ENCODE peak calls at places on chromosomes 6 and 20, in six cellular contexts. B is IMR-90, O is mesenchymal stem cell, F is H1, P is neuronal stem cell, T is H9. W is an unnamed sample.

GRCh38 chr6:98844244-98845161 is 10.1 kb downstream of the POU3F2 start:
- DNase-seq in B (no peak), O (no peak), F (no peak), P (peak; percentile 62), T (no peak), W (no peak)

GRCh38 chr6:165767228-165767627 is 104.2 kb upstream of the PDE10A start:
- DNase-seq in B (no peak), O (no peak), F (no peak), P (no peak), T (no peak), W (no peak)

GRCh38 chr20:63958964-63959698 is 2.9 kb upstream of the UCKL1 start:
- DNase-seq in B (no peak), O (no peak), F (no peak), P (no peak), T (no peak), W (no peak)

GRCh38 chr6:31035862-31036497 is 25.7 kb downstream of the MUC22 start:
- DNase-seq in B (peak; percentile 7), O (no peak), F (no peak), P (no peak), T (no peak), W (no peak)

GRCh38 chr6:156033598-156033997 is 578.0 kb upstream of the NOX3 start:
- DNase-seq in B (no peak), O (no peak), F (no peak), P (no peak), T (no peak), W (no peak)

GRCh38 chr20:24543741-24544140 is 74.3 kb downstream of the SYNDIG1 start:
- DNase-seq in B (no peak), O (no peak), F (no peak), P (no peak), T (no peak), W (no peak)

GRCh38 chr20:40667503-40667902 is 21.5 kb downstream of the MAFB start:
- DNase-seq in B (no peak), O (no peak), F (no peak), P (no peak), T (no peak), W (no peak)

GRCh38 chr20:32449057-32449889 is 91.1 kb downstream of the ASXL1 start:
- DNase-seq in B (no peak), O (no peak), F (no peak), P (no peak), T (no peak), W (no peak)

GRCh38 chr6:160103825-160104100 is 17.9 kb upstream of the SLC22A1 start:
- DNase-seq in B (no peak), O (no peak), F (no peak), P (no peak), T (no peak), W (no peak)

GRCh38 chr6:107846262-107846795 is 22.2 kb upstream of the SCML4 start:
- DNase-seq in B (no peak), O (no peak), F (no peak), P (no peak), T (no peak), W (no peak)

GRCh38 chr6:107843400-107843799 is 19.3 kb upstream of the SCML4 start:
- DNase-seq in B (no peak), O (no peak), F (no peak), P (no peak), T (no peak), W (no peak)

GRCh38 chr6:107847844-107848802 is 24.0 kb upstream of the SCML4 start:
- DNase-seq in B (peak; percentile 63), O (peak; percentile 84), F (peak; percentile 50), P (peak; percentile 83), T (peak; percentile 93), W (peak; percentile 80)

GRCh38 chr6:107849325-107849724 is 25.2 kb upstream of the SCML4 start:
- DNase-seq in B (no peak), O (no peak), F (no peak), P (no peak), T (no peak), W (peak; percentile 37)

DNA sequence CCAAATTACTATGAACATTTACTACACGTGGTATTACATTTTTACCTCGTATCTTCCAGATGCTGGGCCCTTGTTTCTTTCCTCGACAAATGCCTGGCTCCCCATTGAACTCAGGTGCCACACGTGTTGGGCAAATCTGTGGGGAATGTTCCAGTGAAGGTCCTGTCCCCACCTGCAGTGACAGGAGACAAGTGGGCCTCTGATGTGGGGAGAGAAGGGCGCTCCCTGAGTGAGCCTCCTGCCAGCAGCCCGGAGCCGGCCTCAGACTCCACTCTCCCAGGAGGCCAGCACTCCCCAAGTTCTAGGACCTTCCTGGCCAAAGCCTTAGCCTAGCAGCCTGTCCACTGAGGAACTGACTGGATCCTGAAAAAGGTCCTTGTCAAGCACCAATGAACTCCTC is 21.7 kb upstream of the SCML4 start:
- DNase-seq in B (no peak), O (no peak), F (no peak), P (no peak), T (no peak), W (no peak)
- H4K91ac ChIP-seq in B (no peak overlapping the region), O (no peak overlapping the region), F (no peak overlapping the region), P (no peak overlapping the region), T (no peak overlapping the region), W (no peak overlapping the region)

DNA sequence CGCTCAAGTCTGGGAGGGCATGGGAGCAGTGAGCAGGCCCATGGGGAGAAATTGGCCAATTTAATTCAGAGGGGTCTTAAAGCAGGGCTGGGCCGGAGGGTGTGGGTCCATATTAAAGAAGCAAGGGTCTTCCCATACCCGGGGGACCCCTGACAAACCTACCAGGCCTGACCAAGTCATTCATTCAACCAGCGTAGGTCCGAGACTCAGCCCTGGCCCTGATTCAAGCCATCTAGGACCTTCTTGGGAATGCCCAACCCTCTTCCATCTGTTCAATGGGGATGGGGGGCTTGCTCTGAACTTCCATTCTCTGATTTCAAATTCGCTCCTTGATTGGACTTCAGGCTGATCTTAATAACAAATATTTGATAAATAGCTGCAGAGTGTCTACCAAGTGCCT is 7.3 kb downstream of the ADIG start:
- DNase-seq in B (no peak), O (no peak), F (no peak), P (no peak), T (no peak), W (no peak)
- H3K4ac ChIP-seq in B (no peak overlapping the region), O (no peak overlapping the region), F (no peak overlapping the region), P (no peak overlapping the region), T (no peak overlapping the region), W (no peak overlapping the region)

GRCh38 chr6:47129129-47129528 is 87.0 kb upstream of the ADGRF1 start:
- DNase-seq in B (no peak), O (peak; percentile 28), F (no peak), P (no peak), T (no peak), W (no peak)
- H4K91ac ChIP-seq in B (peak overlapping the region; percentile 62), O (no peak overlapping the region), F (no peak overlapping the region), P (no peak overlapping the region), T (no peak overlapping the region), W (peak overlapping the region; percentile 84)

GRCh38 chr20:44188752-44189151 is 1.8 kb upstream of the JPH2 start:
- DNase-seq in B (no peak), O (no peak), F (no peak), P (no peak), T (no peak), W (peak; percentile 59)
- H3K4ac ChIP-seq in B (peak overlapping the region; percentile 98), O (no peak overlapping the region), F (no peak overlapping the region), P (no peak overlapping the region), T (no peak overlapping the region), W (peak overlapping the region; percentile 9)

W was measured in trophoblast cell.